ENCODE peak calls at places on chromosomes 3 and 15, in four cellular contexts. C is heart left ventricle, G is GM03348, S is GM23248. T is an unnamed sample.

GRCh38 chr15:68429691-68430470 is 2.1 kb downstream of the ITGA11 start:
- DNase-seq in C (no peak), G (peak), S (peak), T (no peak)

GRCh38 chr3:138914870-138915502 is 32.0 kb downstream of the FOXL2 start:
- DNase-seq in C (no peak), G (no peak), S (no peak), T (no peak)

GRCh38 chr3:173467501-173467900 is 70.0 kb downstream of the NLGN1 start:
- DNase-seq in C (no peak), G (no peak), S (peak), T (no peak)

GRCh38 chr3:3177861-3178497 is 1.5 kb downstream of the CRBN start:
- DNase-seq in C (no peak), G (peak), S (peak), T (no peak)

GRCh38 chr15:29514931-29515330 is 245.3 kb upstream of the NSMCE3 start:
- DNase-seq in C (no peak), G (no peak), S (no peak), T (no peak)

GRCh38 chr3:17581421-17582080 is 160.9 kb downstream of the TBC1D5 start:
- DNase-seq in C (no peak), G (peak), S (peak), T (no peak)

GRCh38 chr3:119236756-119237155 is 3.9 kb downstream of the B4GALT4 start:
- DNase-seq in C (no peak), G (no peak), S (no peak), T (no peak)

GRCh38 chr15:97995192-97995591 is 34.7 kb downstream of the ARRDC4 start:
- DNase-seq in C (no peak), G (no peak), S (no peak), T (no peak)

GRCh38 chr15:37764733-37765191 is 169.7 kb upstream of the TMCO5A start:
- DNase-seq in C (no peak), G (peak), S (peak), T (peak)

GRCh38 chr3:41575754-41576153 is 376.4 kb downstream of the CTNNB1 start:
- DNase-seq in C (peak), G (no peak), S (no peak), T (no peak)

GRCh38 chr3:48851407-48851806 is 3.7 kb upstream of the PRKAR2A start:
- DNase-seq in C (no peak), G (no peak), S (peak), T (no peak)

GRCh38 chr3:142844339-142844977 is 44.4 kb downstream of the PCOLCE2 start:
- DNase-seq in C (no peak), G (peak), S (peak), T (peak)

GRCh38 chr15:90891346-90891949 is 7.1 kb downstream of the FES start:
- DNase-seq in C (no peak), G (no peak), S (no peak), T (no peak)

GRCh38 chr3:52385157-52385556 is 59.7 kb downstream of the SEMA3G start:
- DNase-seq in C (no peak), G (peak), S (peak), T (peak)

GRCh38 chr15:32704343-32705076 is 13.3 kb upstream of the GREM1 start:
- DNase-seq in C (no peak), G (peak), S (peak), T (no peak)

GRCh38 chr15:68590721-68591389 is 12.1 kb downstream of the CORO2B start:
- DNase-seq in C (no peak), G (no peak), S (peak), T (no peak)

GRCh38 chr15:66004618-66005262 is 135.4 kb downstream of the RAB11A start:
- DNase-seq in C (peak), G (peak), S (peak), T (no peak)

GRCh38 chr3:4426782-4427344 is 40.2 kb downstream of the SUMF1 start:
- DNase-seq in C (peak), G (peak), S (peak), T (peak)

GRCh38 chr15:55256281-55257013 is 33.2 kb downstream of the RAB27A start:
- DNase-seq in C (no peak), G (no peak), S (peak), T (no peak)

GRCh38 chr15:50150851-50151250 is 31.1 kb upstream of the SLC27A2 start:
- DNase-seq in C (no peak), G (no peak), S (no peak), T (no peak)

GRCh38 chr3:34292605-34293300 is 494.3 kb downstream of the PDCD6IP start:
- DNase-seq in C (no peak), G (no peak), S (no peak), T (no peak)

GRCh38 chr3:143831208-143831607 is 17.1 kb downstream of the SLC9A9 start:
- DNase-seq in C (no peak), G (peak), S (peak), T (no peak)

GRCh38 chr3:53134631-53135232 is 4.5 kb upstream of the RFT1 start:
- DNase-seq in C (peak), G (peak), S (peak), T (peak)

GRCh38 chr3:175198991-175199390 is 339.9 kb downstream of the NAALADL2 start:
- DNase-seq in C (no peak), G (no peak), S (no peak), T (no peak)

GRCh38 chr3:125957674-125958510 is 11.1 kb upstream of the ROPN1B start:
- DNase-seq in C (no peak), G (peak), S (no peak), T (no peak)

GRCh38 chr15:39784125-39784524 is 1.5 kb upstream of the FSIP1 start:
- DNase-seq in C (no peak), G (no peak), S (peak), T (no peak)

GRCh38 chr3:99128740-99129505 is 227.4 kb upstream of the DCBLD2 start:
- DNase-seq in C (no peak), G (peak), S (peak), T (peak)

GRCh38 chr3:188948658-188949400 is 222.9 kb upstream of the TPRG1 start:
- DNase-seq in C (no peak), G (peak), S (peak), T (peak)

GRCh38 chr3:157070186-157070585 is 89.8 kb downstream of the CCNL1 start:
- DNase-seq in C (no peak), G (no peak), S (no peak), T (no peak)

GRCh38 chr3:197913981-197914380 is 36.0 kb upstream of the RPL35A start:
- DNase-seq in C (no peak), G (no peak), S (no peak), T (no peak)

GRCh38 chr3:114454592-114455251 is 160.9 kb downstream of the TIGIT start:
- DNase-seq in C (no peak), G (peak), S (peak), T (no peak)

GRCh38 chr3:126373146-126373613 is 16.0 kb upstream of the KLF15 start:
- DNase-seq in C (no peak), G (no peak), S (no peak), T (no peak)

GRCh38 chr15:41777421-41777973 is 3.2 kb downstream of the MAPKBP1 start:
- DNase-seq in C (no peak), G (no peak), S (peak), T (no peak)

GRCh38 chr3:117278424-117279190 is 569.0 kb downstream of the TUSC7 start:
- DNase-seq in C (no peak), G (peak), S (peak), T (peak)

GRCh38 chr15:66047321-66048024 is 178.2 kb downstream of the RAB11A start:
- DNase-seq in C (no peak), G (no peak), S (no peak), T (no peak)

GRCh38 chr3:170816341-170816740 is 53.7 kb downstream of the RPL22L1 start:
- DNase-seq in C (no peak), G (no peak), S (no peak), T (no peak)

GRCh38 chr3:132635052-132635451 is 24.6 kb downstream of the ACAD11 start:
- DNase-seq in C (no peak), G (no peak), S (no peak), T (no peak)

T was measured in HCT116.